ENCODE peak calls at places on chromosomes 3 and 15, in ten cellular contexts. D is mucosa of descending colon, T is AG04450, S is mammary epithelial cell, V is fibroblast of lung, F is foreskin fibroblast, U is dorsolateral prefrontal cortex, X is fibroblast of the aortic adventitia, E is HepG2, J is heart right ventricle. Z is an unnamed sample.

GRCh38 chr3:196524527-196524926 is 9.4 kb upstream of the SMCO1 start:
- DNase-seq in J (no peak), V (no peak), S (no peak), T (no peak), E (no peak), F (peak; percentile 23), D (no peak), X (no peak), U (no peak), Z (peak; percentile 40)

GRCh38 chr15:68706256-68706655 is 114.4 kb downstream of the ANP32A start:
- DNase-seq in X (no peak), U (no peak), E (no peak), J (no peak), D (no peak), T (no peak), S (no peak), F (no peak), V (no peak), Z (no peak)

GRCh38 chr3:111200027-111200426 is 128.4 kb downstream of the NECTIN3 start:
- DNase-seq in E (no peak), D (no peak), F (no peak), S (no peak), U (no peak), V (peak; percentile 3), T (no peak), J (no peak), X (no peak), Z (no peak)

GRCh38 chr3:39350714-39351113 is 21.2 kb downstream of the CCR8 start:
- DNase-seq in V (no peak), T (no peak), E (no peak), J (no peak), D (no peak), U (no peak), S (no peak), X (no peak), F (no peak), Z (no peak)

GRCh38 chr3:126542340-126543241 is 16.1 kb downstream of the C3orf22 start:
- DNase-seq in E (no peak), V (no peak), U (peak; percentile 23), F (no peak), J (no peak), D (no peak), S (no peak), X (no peak), T (no peak), Z (no peak)

GRCh38 chr3:35664460-35664919 is 25.2 kb downstream of the ARPP21 start:
- DNase-seq in T (peak; percentile 20), V (peak; percentile 87), S (no peak), E (no peak), D (no peak), U (peak; percentile 87), J (peak; percentile 53), F (peak; percentile 50), X (peak; percentile 44), Z (peak; percentile 87)

GRCh38 chr15:57503051-57503702 is 88.5 kb upstream of the MYZAP start:
- DNase-seq in F (no peak), X (no peak), V (no peak), D (no peak), U (no peak), T (no peak), S (no peak), E (peak; percentile 25), J (no peak), Z (no peak)

GRCh38 chr3:142844339-142844977 is 44.4 kb downstream of the PCOLCE2 start:
- DNase-seq in V (peak; percentile 62), U (no peak), X (peak; percentile 62), F (peak; percentile 57), S (peak; percentile 67), J (no peak), D (no peak), E (peak; percentile 16), T (no peak), Z (peak; percentile 51)

GRCh38 chr3:86147119-86147518 is 843.8 kb downstream of the VGLL3 start:
- DNase-seq in F (no peak), T (no peak), J (no peak), V (no peak), E (peak; percentile 0), X (no peak), D (no peak), U (no peak), S (no peak), Z (no peak)

GRCh38 chr3:9727041-9727595 is 4.4 kb upstream of the BRPF1 start:
- DNase-seq in J (no peak), F (peak; percentile 34), S (no peak), T (no peak), U (no peak), X (no peak), V (no peak), D (no peak), E (peak; percentile 42), Z (no peak)

GRCh38 chr3:184169896-184170875 is 4.5 kb upstream of the AP2M1 start:
- DNase-seq in E (no peak), U (no peak), D (no peak), T (no peak), X (no peak), F (no peak), J (no peak), S (no peak), V (no peak), Z (no peak)

GRCh38 chr3:126127904-126128303 is 44.0 kb upstream of the SLC41A3 start:
- DNase-seq in X (no peak), S (no peak), D (no peak), J (peak; percentile 1), F (no peak), E (no peak), V (no peak), T (no peak), U (peak; percentile 26), Z (no peak)

GRCh38 chr3:132006605-132007204 is 28.1 kb downstream of the CPNE4 start:
- DNase-seq in D (peak; percentile 26), F (peak; percentile 79), T (no peak), V (peak; percentile 14), X (peak; percentile 38), U (no peak), S (peak; percentile 55), E (peak; percentile 25), J (peak; percentile 8), Z (peak; percentile 53)

GRCh38 chr3:16103472-16103871 is 71.0 kb upstream of the GALNT15 start:
- DNase-seq in V (peak; percentile 98), X (peak; percentile 93), D (no peak), J (no peak), U (no peak), F (peak; percentile 90), S (no peak), T (peak; percentile 74), E (peak; percentile 1), Z (peak; percentile 49)

GRCh38 chr15:89442671-89443307 is 53.6 kb downstream of the RHCG start:
- DNase-seq in S (no peak), E (peak; percentile 31), D (peak; percentile 66), V (no peak), J (no peak), U (peak; percentile 74), F (peak; percentile 62), T (no peak), X (peak; percentile 46), Z (peak; percentile 31)

DNA sequence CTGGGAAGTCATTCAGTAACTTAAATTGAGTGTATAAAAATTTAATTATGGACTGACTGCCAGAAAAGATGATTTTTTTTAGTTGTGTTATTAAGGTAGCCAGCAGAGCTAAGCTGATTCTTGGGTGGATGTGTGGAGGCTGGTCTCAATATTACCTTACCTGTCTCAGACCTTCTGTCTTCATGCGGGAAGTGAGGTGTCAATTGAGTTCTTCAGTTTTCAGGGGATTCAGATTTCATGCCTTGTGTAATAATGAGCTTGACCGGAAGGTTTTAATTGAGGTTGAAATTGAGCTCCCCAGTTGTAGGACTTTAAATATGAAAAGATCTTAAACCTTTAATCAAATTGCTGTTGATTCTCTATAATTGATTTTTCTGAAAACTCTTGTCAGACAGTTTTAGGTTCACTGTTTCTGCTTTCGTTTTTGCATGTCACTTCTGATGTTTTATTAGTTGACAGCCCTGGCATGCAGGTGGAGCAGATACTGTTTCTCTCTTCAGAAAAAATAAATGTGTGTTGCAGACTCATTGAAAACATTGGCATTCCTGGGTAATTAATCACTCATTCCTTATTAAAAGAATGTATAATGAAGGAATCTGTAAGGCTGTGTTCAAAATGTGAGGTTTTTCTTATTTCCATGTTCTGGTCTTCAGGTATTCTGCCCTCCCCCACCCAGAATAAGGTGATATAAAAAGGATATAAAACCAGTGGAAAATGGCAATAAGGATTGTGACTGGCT is 54.5 kb downstream of the PSMD6 start:
- DNase-seq in V (peak; percentile 63), X (peak; percentile 28), D (no peak), T (no peak), S (peak; percentile 26), F (peak; percentile 39), J (no peak), E (no peak), U (no peak), Z (no peak)
- H3K4me3 ChIP-seq in V (no peak overlapping the region), X (no peak overlapping the region), D (no peak overlapping the region), T (no peak overlapping the region), S (no peak overlapping the region), F (no peak overlapping the region), J (peak overlapping the region; percentile 47), E (peak overlapping the region; percentile 48), U (no peak overlapping the region), Z (peak overlapping the region; percentile 2)

GRCh38 chr3:134378384-134378783 is 4.1 kb upstream of the AMOTL2 start:
- DNase-seq in T (no peak), D (peak; percentile 68), F (peak; percentile 46), S (no peak), V (no peak), X (peak; percentile 43), U (no peak), E (peak; percentile 50), J (peak; percentile 53), Z (peak; percentile 59)
- TF ChIP-seq CTCF in T (no peak), D (peak; percentile 36), F (no peak), S (peak; percentile 55), V (peak; percentile 58), X (peak; percentile 39), U (peak; percentile 68), E (peak; percentile 87), J (peak; percentile 59), Z (peak; percentile 53)

DNA sequence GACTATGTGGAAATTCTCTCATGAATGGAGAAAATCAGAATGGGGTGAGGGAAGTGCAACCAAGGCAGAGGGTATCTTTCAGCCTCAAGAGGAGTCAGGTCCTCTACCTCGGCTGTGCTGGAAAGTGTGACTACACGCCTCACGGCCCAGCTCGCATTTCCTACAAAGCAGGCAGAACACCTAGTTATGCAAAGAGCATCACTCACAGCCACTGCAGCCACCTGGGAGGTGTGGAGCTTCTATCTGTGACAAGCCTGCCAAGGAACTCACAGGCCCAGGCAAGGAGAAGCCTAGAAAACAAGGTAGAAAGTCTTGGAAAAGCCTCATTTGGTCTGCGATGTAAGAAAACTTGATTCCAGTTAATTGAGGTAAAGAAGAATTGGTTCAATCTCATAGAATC is 77.0 kb downstream of the TAMM41 start:
- DNase-seq in T (no peak), D (no peak), V (no peak), F (no peak), E (no peak), X (no peak), J (no peak), S (peak; percentile 12), U (no peak), Z (no peak)
- H3K4me3 ChIP-seq in T (no peak overlapping the region), D (no peak overlapping the region), V (no peak overlapping the region), F (no peak overlapping the region), E (no peak overlapping the region), X (no peak overlapping the region), J (no peak overlapping the region), S (no peak overlapping the region), U (no peak overlapping the region), Z (no peak overlapping the region)

DNA sequence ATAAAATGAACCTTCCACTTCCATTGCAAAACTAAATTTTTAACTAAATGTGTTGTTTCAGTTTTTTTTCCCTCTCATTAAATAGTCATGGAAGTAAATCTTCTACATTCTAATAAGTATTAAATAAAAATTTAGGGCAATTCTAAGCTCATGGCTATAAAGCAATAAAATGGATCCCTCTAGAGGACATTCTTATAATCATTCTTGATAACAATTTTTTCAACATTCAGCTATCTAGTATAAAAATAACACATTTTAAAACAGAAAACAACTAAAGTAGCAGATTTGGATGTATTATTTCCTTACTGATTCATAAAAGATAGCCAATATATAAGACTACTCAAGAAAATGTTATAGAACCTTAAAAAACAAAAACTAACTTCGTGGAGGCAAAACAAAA is 393.1 kb downstream of the PLOD2 start:
- DNase-seq in X (peak; percentile 22), V (peak; percentile 1), T (no peak), D (no peak), J (no peak), F (peak; percentile 18), U (no peak), E (no peak), S (no peak), Z (peak; percentile 26)
- TF ChIP-seq CTCF in X (peak; percentile 29), V (peak; percentile 31), T (peak; percentile 39), D (no peak), J (peak; percentile 21), F (peak; percentile 4), U (peak; percentile 53), E (no peak), S (peak; percentile 39), Z (peak; percentile 39)